ENCODE peak calls at places on chromosome 19, in six cellular contexts. One of them, this sample, is unnamed.

GRCh38 chr19:16208064-16208759 is 10.5 kb downstream of the AP1M1 start:
- DNase-seq in K562: no peak
- DNase-seq in HCT116: no peak
- DNase-seq in SK-N-SH: no peak
- DNase-seq in H1: no peak
- DNase-seq in HepG2: no peak
- DNase-seq in this sample: no peak

GRCh38 chr19:30448386-30449130 is 76.4 kb downstream of the ZNF536 start:
- DNase-seq in K562: no peak
- DNase-seq in HCT116: no peak
- DNase-seq in SK-N-SH: no peak
- DNase-seq in H1: no peak
- DNase-seq in HepG2: no peak
- DNase-seq in this sample: no peak

GRCh38 chr19:53881482-53882390 is at the start of gene PRKCG:
- DNase-seq in K562: peak
- DNase-seq in HCT116: no peak
- DNase-seq in SK-N-SH: peak
- DNase-seq in H1: no peak
- DNase-seq in HepG2: peak
- DNase-seq in this sample: no peak

GRCh38 chr19:21824679-21825078 is 11.3 kb downstream of the ZNF43 start:
- DNase-seq in K562: no peak
- DNase-seq in HCT116: no peak
- DNase-seq in SK-N-SH: no peak
- DNase-seq in H1: no peak
- DNase-seq in HepG2: no peak
- DNase-seq in this sample: no peak

GRCh38 chr19:11338569-11339253 is 746 bp downstream of the RAB3D start:
- DNase-seq in K562: no peak
- DNase-seq in HCT116: no peak
- DNase-seq in SK-N-SH: peak
- DNase-seq in H1: no peak
- DNase-seq in HepG2: no peak
- DNase-seq in this sample: peak

GRCh38 chr19:3655402-3656072 is 28.9 kb upstream of the CACTIN start:
- DNase-seq in K562: no peak
- DNase-seq in HCT116: no peak
- DNase-seq in SK-N-SH: peak
- DNase-seq in H1: no peak
- DNase-seq in HepG2: no peak
- DNase-seq in this sample: no peak

GRCh38 chr19:8335343-8336071 is 7.6 kb downstream of the KANK3 start:
- DNase-seq in K562: no peak
- DNase-seq in HCT116: no peak
- DNase-seq in SK-N-SH: peak
- DNase-seq in H1: no peak
- DNase-seq in HepG2: no peak
- DNase-seq in this sample: no peak

GRCh38 chr19:47109541-47110375 is 3.8 kb downstream of the ZC3H4 start:
- DNase-seq in K562: peak
- DNase-seq in HCT116: no peak
- DNase-seq in SK-N-SH: no peak
- DNase-seq in H1: no peak
- DNase-seq in HepG2: no peak
- DNase-seq in this sample: no peak

GRCh38 chr19:40803857-40804782 is 5.1 kb downstream of the EGLN2 start:
- DNase-seq in K562: peak
- DNase-seq in HCT116: no peak
- DNase-seq in SK-N-SH: no peak
- DNase-seq in H1: no peak
- DNase-seq in HepG2: peak
- DNase-seq in this sample: peak

GRCh38 chr19:48724796-48725753 is 5.5 kb upstream of the MAMSTR start:
- DNase-seq in K562: peak
- DNase-seq in HCT116: peak
- DNase-seq in SK-N-SH: peak
- DNase-seq in H1: no peak
- DNase-seq in HepG2: no peak
- DNase-seq in this sample: peak
- TF ChIP-seq JUND in K562: no peak
- TF ChIP-seq JUND in HCT116: no peak
- TF ChIP-seq JUND in SK-N-SH: no peak
- TF ChIP-seq JUND in H1: no peak
- TF ChIP-seq JUND in HepG2: no peak
- TF ChIP-seq JUND in this sample: no peak

DNA sequence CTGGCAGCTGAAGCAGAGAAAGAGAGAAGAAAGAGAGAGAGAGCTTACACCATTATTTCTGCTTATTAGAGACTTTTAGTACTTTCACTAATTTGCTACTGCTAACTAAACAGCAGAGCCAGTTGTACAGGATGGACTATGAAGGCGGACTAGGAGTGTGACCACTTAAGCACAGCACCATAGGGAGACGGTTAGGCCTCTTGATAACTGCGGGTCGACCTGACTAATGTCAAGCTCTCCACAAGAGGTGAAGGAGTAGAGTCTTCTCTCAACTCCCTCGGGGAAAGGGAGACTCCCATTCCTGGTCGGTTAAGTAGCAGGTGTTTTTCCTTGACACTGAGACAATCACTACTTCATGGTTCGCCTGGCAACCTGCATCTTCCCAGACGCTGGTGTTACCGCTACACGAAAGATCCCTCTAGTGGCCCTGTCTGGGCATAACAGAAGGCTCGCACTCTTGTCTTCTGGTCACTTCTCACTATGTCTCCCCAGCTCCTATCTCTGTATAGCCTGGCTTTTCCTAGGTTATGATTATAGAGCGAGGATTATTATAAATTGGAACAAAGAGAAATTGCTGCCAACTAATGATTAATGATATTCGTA is 5.3 kb upstream of the PSG7 start:
- DNase-seq in K562: peak
- DNase-seq in HCT116: peak
- DNase-seq in SK-N-SH: no peak
- DNase-seq in H1: no peak
- DNase-seq in HepG2: peak
- DNase-seq in this sample: no peak
- TF ChIP-seq JUND in K562: no peak
- TF ChIP-seq JUND in HCT116: no peak
- TF ChIP-seq JUND in SK-N-SH: no peak
- TF ChIP-seq JUND in H1: no peak
- TF ChIP-seq JUND in HepG2: no peak
- TF ChIP-seq JUND in this sample: no peak

GRCh38 chr19:4966591-4966990 is 2.3 kb upstream of the KDM4B start:
- DNase-seq in K562: no peak
- DNase-seq in HCT116: no peak
- DNase-seq in SK-N-SH: no peak
- DNase-seq in H1: no peak
- DNase-seq in HepG2: no peak
- DNase-seq in this sample: no peak

GRCh38 chr19:4969292-4969771 is 419 bp downstream of the KDM4B start:
- DNase-seq in K562: no peak
- DNase-seq in HCT116: no peak
- DNase-seq in SK-N-SH: no peak
- DNase-seq in H1: no peak
- DNase-seq in HepG2: no peak
- DNase-seq in this sample: no peak

GRCh38 chr19:4969772-4970531 is 1.0 kb downstream of the KDM4B start:
- DNase-seq in K562: peak
- DNase-seq in HCT116: no peak
- DNase-seq in SK-N-SH: peak
- DNase-seq in H1: no peak
- DNase-seq in HepG2: no peak
- DNase-seq in this sample: peak

GRCh38 chr19:4968462-4969291 is at the start of gene KDM4B:
- DNase-seq in K562: peak
- DNase-seq in HCT116: peak
- DNase-seq in SK-N-SH: peak
- DNase-seq in H1: peak
- DNase-seq in HepG2: peak
- DNase-seq in this sample: peak

GRCh38 chr19:4967738-4968461 is 1.0 kb upstream of the KDM4B start:
- DNase-seq in K562: peak
- DNase-seq in HCT116: no peak
- DNase-seq in SK-N-SH: no peak
- DNase-seq in H1: no peak
- DNase-seq in HepG2: no peak
- DNase-seq in this sample: peak
- TF ChIP-seq JUND in K562: peak
- TF ChIP-seq JUND in HCT116: no peak
- TF ChIP-seq JUND in SK-N-SH: no peak
- TF ChIP-seq JUND in H1: no peak
- TF ChIP-seq JUND in HepG2: no peak
- TF ChIP-seq JUND in this sample: no peak

DNA sequence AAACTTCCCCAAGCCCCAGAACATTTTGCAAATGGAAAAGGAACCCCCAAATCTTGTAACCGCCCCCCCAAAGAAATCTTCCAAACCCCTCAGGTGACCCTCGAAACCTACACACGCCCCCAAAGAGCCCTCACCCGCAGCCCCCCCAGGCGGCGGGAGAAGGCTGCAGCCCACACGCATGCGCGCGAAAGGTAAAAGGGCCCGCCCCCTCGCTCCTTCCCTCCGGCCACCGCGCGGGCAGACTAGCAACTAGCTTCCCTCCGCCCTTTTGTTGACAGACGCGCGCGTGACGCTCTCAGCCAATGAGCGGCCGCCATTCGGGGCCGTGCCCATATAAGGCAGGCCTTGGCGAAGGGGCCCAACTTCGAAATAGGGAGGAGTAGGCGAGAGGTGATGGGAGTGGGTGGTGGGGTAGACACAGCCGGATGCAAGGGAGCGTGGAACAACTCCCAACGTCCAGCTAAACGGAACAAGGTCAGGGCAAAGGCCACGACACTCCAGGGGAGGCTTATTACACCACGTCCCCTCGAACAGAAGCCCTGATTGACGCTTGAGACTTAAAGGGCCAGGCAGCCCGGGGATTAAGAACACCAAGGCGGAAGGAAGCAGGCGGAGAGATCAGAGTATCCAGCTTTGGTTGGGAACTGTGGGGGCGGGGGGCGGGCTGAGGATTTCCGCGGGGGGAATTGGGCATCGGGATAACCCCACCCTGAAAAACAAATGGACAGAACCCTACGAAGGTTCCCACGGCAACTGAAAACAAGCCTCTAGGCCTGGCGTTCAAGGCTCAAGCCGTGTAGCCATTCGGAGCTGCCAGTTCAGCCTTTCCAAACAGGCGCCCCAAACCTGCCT is 13.3 kb downstream of the FBXO46 start:
- DNase-seq in K562: peak
- DNase-seq in HCT116: peak
- DNase-seq in SK-N-SH: peak
- DNase-seq in H1: peak
- DNase-seq in HepG2: peak
- DNase-seq in this sample: peak
- TF ChIP-seq JUND in K562: peak
- TF ChIP-seq JUND in HCT116: no peak
- TF ChIP-seq JUND in SK-N-SH: no peak
- TF ChIP-seq JUND in H1: peak
- TF ChIP-seq JUND in HepG2: peak
- TF ChIP-seq JUND in this sample: no peak

GRCh38 chr19:49335784-49336481 is 727 bp downstream of the CD37 start:
- DNase-seq in K562: no peak
- DNase-seq in HCT116: no peak
- DNase-seq in SK-N-SH: no peak
- DNase-seq in H1: no peak
- DNase-seq in HepG2: no peak
- DNase-seq in this sample: no peak

GRCh38 chr19:49337267-49338022 is 2.2 kb downstream of the CD37 start:
- DNase-seq in K562: no peak
- DNase-seq in HCT116: no peak
- DNase-seq in SK-N-SH: no peak
- DNase-seq in H1: no peak
- DNase-seq in HepG2: no peak
- DNase-seq in this sample: no peak

GRCh38 chr19:49338023-49338677 is 2.9 kb downstream of the CD37 start:
- DNase-seq in K562: no peak
- DNase-seq in HCT116: no peak
- DNase-seq in SK-N-SH: no peak
- DNase-seq in H1: no peak
- DNase-seq in HepG2: no peak
- DNase-seq in this sample: no peak

GRCh38 chr19:49335071-49335783 is at the start of gene CD37:
- DNase-seq in K562: peak
- DNase-seq in HCT116: no peak
- DNase-seq in SK-N-SH: no peak
- DNase-seq in H1: no peak
- DNase-seq in HepG2: no peak
- DNase-seq in this sample: no peak

DNA sequence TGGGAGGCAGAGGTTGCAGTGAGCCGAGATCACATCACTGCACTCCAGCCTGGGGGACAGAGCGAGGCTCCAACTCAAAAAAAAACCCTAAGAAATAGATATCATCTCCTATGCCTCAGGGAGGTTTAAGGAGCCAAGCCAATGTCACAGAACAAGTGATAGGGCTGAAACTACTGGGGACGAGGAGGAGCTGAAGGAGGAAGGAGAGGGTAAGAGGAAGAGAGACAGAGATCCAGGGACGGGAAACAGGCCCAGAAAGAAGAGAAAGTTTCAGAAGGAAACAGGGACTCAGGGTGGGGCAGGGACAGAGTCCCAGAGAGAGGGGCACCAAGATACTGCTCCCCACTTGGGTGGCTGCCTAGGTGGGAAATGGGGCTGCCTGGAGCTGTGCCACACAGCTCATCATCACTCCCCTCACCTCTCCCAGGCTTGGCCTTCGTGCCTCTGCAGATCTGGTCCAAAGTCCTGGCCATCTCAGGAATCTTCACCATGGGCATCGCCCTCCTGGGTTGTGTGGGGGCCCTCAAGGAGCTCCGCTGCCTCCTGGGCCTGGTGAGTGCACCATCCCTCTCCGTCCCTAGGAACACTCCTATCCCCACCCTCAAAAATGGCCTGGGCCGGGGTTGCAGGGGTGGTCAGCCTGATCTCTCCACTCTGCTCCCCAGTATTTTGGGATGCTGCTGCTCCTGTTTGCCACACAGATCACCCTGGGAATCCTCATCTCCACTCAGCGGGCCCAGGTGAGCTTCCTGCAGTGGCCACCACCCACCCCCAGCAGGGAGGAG is 1.5 kb downstream of the CD37 start:
- DNase-seq in K562: no peak
- DNase-seq in HCT116: no peak
- DNase-seq in SK-N-SH: no peak
- DNase-seq in H1: no peak
- DNase-seq in HepG2: no peak
- DNase-seq in this sample: no peak
- TF ChIP-seq JUND in K562: no peak
- TF ChIP-seq JUND in HCT116: no peak
- TF ChIP-seq JUND in SK-N-SH: no peak
- TF ChIP-seq JUND in H1: no peak
- TF ChIP-seq JUND in HepG2: no peak
- TF ChIP-seq JUND in this sample: no peak

This sample was measured in T47D.